ENCODE peak calls at places on chromosomes 12 and 14, in seven cellular contexts. One of them, this sample, is unnamed.

GRCh38 chr12:50720501-50720900 is 43.4 kb upstream of the ATF1 start:
- DNase-seq in foreskin keratinocyte: no peak
- DNase-seq in left ventricle myocardium inferior: no peak
- DNase-seq in heart left ventricle: no peak
- DNase-seq in IMR-90: no peak
- DNase-seq in A549: no peak
- DNase-seq in neural progenitor cell: no peak
- DNase-seq in this sample: no peak

GRCh38 chr12:55743131-55743921 is 404 bp downstream of the GDF11 start:
- DNase-seq in neural progenitor cell: peak; percentile 95
- DNase-seq in A549: peak; percentile 65
- DNase-seq in foreskin keratinocyte: no peak
- DNase-seq in heart left ventricle: peak; percentile 78
- DNase-seq in IMR-90: peak; percentile 68
- DNase-seq in left ventricle myocardium inferior: peak; percentile 45
- DNase-seq in this sample: no peak

GRCh38 chr14:85463512-85463911 is 66.4 kb upstream of the FLRT2 start:
- DNase-seq in left ventricle myocardium inferior: no peak
- DNase-seq in foreskin keratinocyte: peak; percentile 17
- DNase-seq in heart left ventricle: no peak
- DNase-seq in A549: no peak
- DNase-seq in neural progenitor cell: no peak
- DNase-seq in IMR-90: no peak
- DNase-seq in this sample: no peak

GRCh38 chr14:74642011-74642410 is 30.0 kb upstream of the LTBP2 start:
- DNase-seq in foreskin keratinocyte: no peak
- DNase-seq in A549: no peak
- DNase-seq in left ventricle myocardium inferior: peak; percentile 49
- DNase-seq in IMR-90: peak; percentile 75
- DNase-seq in neural progenitor cell: no peak
- DNase-seq in heart left ventricle: peak; percentile 69
- DNase-seq in this sample: no peak

GRCh38 chr12:51900323-51900889 is 6.9 kb upstream of the ACVRL1 start:
- DNase-seq in foreskin keratinocyte: no peak
- DNase-seq in left ventricle myocardium inferior: no peak
- DNase-seq in heart left ventricle: peak; percentile 48
- DNase-seq in A549: no peak
- DNase-seq in neural progenitor cell: no peak
- DNase-seq in IMR-90: no peak
- DNase-seq in this sample: no peak

GRCh38 chr12:104790296-104791125 is 167.6 kb downstream of the SLC41A2 start:
- DNase-seq in foreskin keratinocyte: no peak
- DNase-seq in IMR-90: peak; percentile 3
- DNase-seq in A549: peak; percentile 32
- DNase-seq in heart left ventricle: peak; percentile 78
- DNase-seq in left ventricle myocardium inferior: peak; percentile 47
- DNase-seq in neural progenitor cell: peak; percentile 72
- DNase-seq in this sample: no peak

GRCh38 chr12:95337176-95337575 is 119.6 kb downstream of the VEZT start:
- DNase-seq in foreskin keratinocyte: no peak
- DNase-seq in IMR-90: peak; percentile 12
- DNase-seq in neural progenitor cell: no peak
- DNase-seq in left ventricle myocardium inferior: no peak
- DNase-seq in A549: no peak
- DNase-seq in heart left ventricle: no peak
- DNase-seq in this sample: no peak

GRCh38 chr14:62081012-62081612 is 318.9 kb downstream of the SNAPC1 start:
- DNase-seq in A549: no peak
- DNase-seq in IMR-90: no peak
- DNase-seq in foreskin keratinocyte: no peak
- DNase-seq in heart left ventricle: no peak
- DNase-seq in neural progenitor cell: no peak
- DNase-seq in left ventricle myocardium inferior: no peak
- DNase-seq in this sample: no peak

GRCh38 chr12:56243731-56244181 is 13.9 kb downstream of the SLC39A5 start:
- DNase-seq in foreskin keratinocyte: no peak
- DNase-seq in IMR-90: no peak
- DNase-seq in left ventricle myocardium inferior: no peak
- DNase-seq in neural progenitor cell: no peak
- DNase-seq in A549: no peak
- DNase-seq in heart left ventricle: peak; percentile 37
- DNase-seq in this sample: no peak

GRCh38 chr14:52977798-52978197 is 26.9 kb upstream of the FERMT2 start:
- DNase-seq in foreskin keratinocyte: no peak
- DNase-seq in IMR-90: no peak
- DNase-seq in left ventricle myocardium inferior: no peak
- DNase-seq in A549: no peak
- DNase-seq in neural progenitor cell: no peak
- DNase-seq in heart left ventricle: no peak
- DNase-seq in this sample: no peak

GRCh38 chr12:63941879-63942278 is 97.4 kb downstream of the SRGAP1 start:
- DNase-seq in neural progenitor cell: no peak
- DNase-seq in heart left ventricle: no peak
- DNase-seq in foreskin keratinocyte: no peak
- DNase-seq in IMR-90: no peak
- DNase-seq in left ventricle myocardium inferior: no peak
- DNase-seq in A549: no peak
- DNase-seq in this sample: no peak

GRCh38 chr12:129788506-129788905 is 115.3 kb downstream of the TMEM132D start:
- DNase-seq in foreskin keratinocyte: no peak
- DNase-seq in neural progenitor cell: no peak
- DNase-seq in left ventricle myocardium inferior: no peak
- DNase-seq in heart left ventricle: no peak
- DNase-seq in IMR-90: no peak
- DNase-seq in A549: no peak
- DNase-seq in this sample: no peak

GRCh38 chr14:103576371-103577024 is 13.7 kb downstream of the COA8 start:
- DNase-seq in A549: peak; percentile 81
- DNase-seq in neural progenitor cell: peak; percentile 93
- DNase-seq in left ventricle myocardium inferior: peak; percentile 87
- DNase-seq in heart left ventricle: peak; percentile 88
- DNase-seq in IMR-90: peak; percentile 80
- DNase-seq in foreskin keratinocyte: peak; percentile 47
- DNase-seq in this sample: no peak

GRCh38 chr12:111404362-111405148 is 1.2 kb upstream of the SH2B3 start:
- DNase-seq in heart left ventricle: no peak
- DNase-seq in neural progenitor cell: peak; percentile 57
- DNase-seq in foreskin keratinocyte: no peak
- DNase-seq in IMR-90: no peak
- DNase-seq in left ventricle myocardium inferior: peak; percentile 38
- DNase-seq in A549: no peak
- DNase-seq in this sample: no peak

DNA sequence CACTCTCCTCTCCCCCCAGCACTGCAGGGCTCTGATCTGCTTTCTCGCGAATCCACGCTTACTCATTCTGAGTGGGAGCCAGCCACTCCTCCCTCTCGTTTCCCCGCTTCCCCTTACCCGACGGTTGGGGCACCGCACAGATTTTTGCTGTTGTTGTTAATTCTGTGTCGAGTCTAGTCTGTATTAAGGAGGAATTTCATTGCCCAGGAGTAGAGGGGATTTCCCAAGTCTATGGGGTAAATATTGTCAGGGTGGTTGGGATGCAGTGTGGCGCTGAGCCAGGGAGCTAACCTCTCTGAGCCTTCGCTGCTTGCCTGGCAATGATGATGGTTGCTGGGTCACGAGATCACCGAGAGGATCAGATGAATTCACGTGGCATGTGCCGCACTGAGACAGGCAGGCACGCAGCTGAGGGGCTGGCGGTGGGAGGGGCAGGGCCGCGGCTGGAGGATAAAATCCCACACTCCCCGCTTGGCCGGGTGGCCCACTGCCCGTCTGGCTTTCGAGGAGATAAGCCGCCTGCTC is 18.5 kb downstream of the NCOR2 start:
- DNase-seq in heart left ventricle: no peak
- DNase-seq in left ventricle myocardium inferior: no peak
- DNase-seq in A549: no peak
- DNase-seq in neural progenitor cell: no peak
- DNase-seq in foreskin keratinocyte: peak; percentile 53
- DNase-seq in IMR-90: peak; percentile 87
- DNase-seq in this sample: no peak
- H3K27ac ChIP-seq in heart left ventricle: no peak overlapping the region
- H3K27ac ChIP-seq in left ventricle myocardium inferior: peak overlapping the region; percentile 37
- H3K27ac ChIP-seq in A549: no peak overlapping the region
- H3K27ac ChIP-seq in neural progenitor cell: no peak overlapping the region
- H3K27ac ChIP-seq in foreskin keratinocyte: peak overlapping the region; percentile 60
- H3K27ac ChIP-seq in IMR-90: no peak overlapping the region
- H3K27ac ChIP-seq in this sample: no peak overlapping the region

GRCh38 chr12:5051913-5052312 is 8.2 kb downstream of the KCNA5 start:
- DNase-seq in left ventricle myocardium inferior: no peak
- DNase-seq in A549: no peak
- DNase-seq in heart left ventricle: no peak
- DNase-seq in IMR-90: no peak
- DNase-seq in foreskin keratinocyte: no peak
- DNase-seq in neural progenitor cell: no peak
- DNase-seq in this sample: no peak
- H3K27ac ChIP-seq in left ventricle myocardium inferior: no peak overlapping the region
- H3K27ac ChIP-seq in A549: no peak overlapping the region
- H3K27ac ChIP-seq in heart left ventricle: no peak overlapping the region
- H3K27ac ChIP-seq in IMR-90: no peak overlapping the region
- H3K27ac ChIP-seq in foreskin keratinocyte: no peak overlapping the region
- H3K27ac ChIP-seq in neural progenitor cell: no peak overlapping the region
- H3K27ac ChIP-seq in this sample: no peak overlapping the region

DNA sequence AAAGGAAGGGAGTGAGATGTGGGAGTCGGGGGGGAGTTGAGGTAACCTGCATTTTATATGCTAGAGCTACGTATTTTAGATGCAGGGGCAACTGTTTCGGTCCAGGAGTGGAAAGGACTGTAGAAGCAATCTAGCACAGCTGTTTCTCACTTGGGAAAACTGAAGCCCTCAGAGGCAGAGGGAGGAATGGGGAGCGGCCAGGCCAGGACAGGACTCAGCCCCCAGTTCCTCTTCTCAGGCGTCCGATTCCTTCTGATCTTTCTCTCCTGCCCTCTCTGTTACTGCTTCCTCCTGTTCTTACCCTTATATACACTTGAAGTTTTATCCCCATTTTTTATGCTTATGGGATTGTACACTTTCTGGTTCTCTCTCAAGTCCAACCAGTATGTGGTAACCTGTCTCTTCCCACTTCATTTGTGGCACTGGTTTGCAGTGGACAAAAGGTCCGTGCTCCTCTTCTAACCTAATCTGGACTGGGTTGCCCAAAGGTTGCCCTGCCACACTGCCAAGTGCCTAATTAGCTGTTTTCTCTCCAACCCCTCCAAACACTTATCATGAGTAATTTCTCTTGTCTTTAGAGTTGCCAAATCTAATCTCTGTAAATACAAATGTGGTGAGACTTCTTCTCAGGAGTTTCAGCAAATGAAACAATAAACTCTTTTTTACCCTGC is 16.2 kb downstream of the LPCAT3 start:
- DNase-seq in left ventricle myocardium inferior: no peak
- DNase-seq in A549: no peak
- DNase-seq in neural progenitor cell: no peak
- DNase-seq in foreskin keratinocyte: no peak
- DNase-seq in IMR-90: no peak
- DNase-seq in heart left ventricle: no peak
- DNase-seq in this sample: no peak
- H3K27ac ChIP-seq in left ventricle myocardium inferior: peak overlapping the region; percentile 64
- H3K27ac ChIP-seq in A549: no peak overlapping the region
- H3K27ac ChIP-seq in neural progenitor cell: no peak overlapping the region
- H3K27ac ChIP-seq in foreskin keratinocyte: no peak overlapping the region
- H3K27ac ChIP-seq in IMR-90: no peak overlapping the region
- H3K27ac ChIP-seq in heart left ventricle: no peak overlapping the region
- H3K27ac ChIP-seq in this sample: no peak overlapping the region

GRCh38 chr12:48816148-48816854 is 2.0 kb upstream of the CACNB3 start:
- DNase-seq in left ventricle myocardium inferior: no peak
- DNase-seq in foreskin keratinocyte: no peak
- DNase-seq in heart left ventricle: no peak
- DNase-seq in A549: no peak
- DNase-seq in IMR-90: no peak
- DNase-seq in neural progenitor cell: no peak
- DNase-seq in this sample: no peak

GRCh38 chr12:48814313-48815280 is 3.7 kb upstream of the CACNB3 start:
- DNase-seq in neural progenitor cell: peak; percentile 90
- DNase-seq in IMR-90: peak; percentile 75
- DNase-seq in A549: peak; percentile 87
- DNase-seq in left ventricle myocardium inferior: peak; percentile 84
- DNase-seq in heart left ventricle: peak; percentile 94
- DNase-seq in foreskin keratinocyte: peak; percentile 40
- DNase-seq in this sample: no peak

GRCh38 chr12:48817957-48818830 is at the start of gene CACNB3:
- DNase-seq in A549: peak; percentile 70
- DNase-seq in IMR-90: peak; percentile 43
- DNase-seq in left ventricle myocardium inferior: peak; percentile 78
- DNase-seq in heart left ventricle: peak; percentile 86
- DNase-seq in foreskin keratinocyte: no peak
- DNase-seq in neural progenitor cell: peak; percentile 92
- DNase-seq in this sample: no peak

GRCh38 chr12:48813464-48814312 is 4.6 kb upstream of the CACNB3 start:
- DNase-seq in left ventricle myocardium inferior: no peak
- DNase-seq in heart left ventricle: no peak
- DNase-seq in neural progenitor cell: peak; percentile 70
- DNase-seq in A549: no peak
- DNase-seq in IMR-90: peak; percentile 50
- DNase-seq in foreskin keratinocyte: no peak
- DNase-seq in this sample: no peak

GRCh38 chr12:48815281-48816110 is 2.8 kb upstream of the CACNB3 start:
- DNase-seq in neural progenitor cell: peak; percentile 89
- DNase-seq in IMR-90: peak; percentile 78
- DNase-seq in left ventricle myocardium inferior: peak; percentile 77
- DNase-seq in heart left ventricle: peak; percentile 85
- DNase-seq in A549: peak; percentile 69
- DNase-seq in foreskin keratinocyte: peak; percentile 69
- DNase-seq in this sample: no peak
- H3K27ac ChIP-seq in neural progenitor cell: no peak overlapping the region
- H3K27ac ChIP-seq in IMR-90: peak overlapping the region; percentile 97
- H3K27ac ChIP-seq in left ventricle myocardium inferior: peak overlapping the region; percentile 94
- H3K27ac ChIP-seq in heart left ventricle: peak overlapping the region; percentile 78
- H3K27ac ChIP-seq in A549: peak overlapping the region; percentile 95
- H3K27ac ChIP-seq in foreskin keratinocyte: peak overlapping the region; percentile 40
- H3K27ac ChIP-seq in this sample: peak overlapping the region; percentile 80

GRCh38 chr12:89098390-89099102 is 253.8 kb downstream of the DUSP6 start:
- DNase-seq in left ventricle myocardium inferior: peak; percentile 30
- DNase-seq in neural progenitor cell: peak; percentile 49
- DNase-seq in A549: no peak
- DNase-seq in IMR-90: peak; percentile 7
- DNase-seq in foreskin keratinocyte: no peak
- DNase-seq in heart left ventricle: no peak
- DNase-seq in this sample: no peak
- H3K27ac ChIP-seq in left ventricle myocardium inferior: no peak overlapping the region
- H3K27ac ChIP-seq in neural progenitor cell: no peak overlapping the region
- H3K27ac ChIP-seq in A549: no peak overlapping the region
- H3K27ac ChIP-seq in IMR-90: no peak overlapping the region
- H3K27ac ChIP-seq in foreskin keratinocyte: no peak overlapping the region
- H3K27ac ChIP-seq in heart left ventricle: no peak overlapping the region
- H3K27ac ChIP-seq in this sample: no peak overlapping the region

GRCh38 chr12:32507559-32508276 is 108.4 kb downstream of the FGD4 start:
- DNase-seq in neural progenitor cell: peak; percentile 25
- DNase-seq in IMR-90: no peak
- DNase-seq in heart left ventricle: no peak
- DNase-seq in A549: no peak
- DNase-seq in foreskin keratinocyte: no peak
- DNase-seq in left ventricle myocardium inferior: no peak
- DNase-seq in this sample: no peak
- H3K27ac ChIP-seq in neural progenitor cell: no peak overlapping the region
- H3K27ac ChIP-seq in IMR-90: no peak overlapping the region
- H3K27ac ChIP-seq in heart left ventricle: no peak overlapping the region
- H3K27ac ChIP-seq in A549: no peak overlapping the region
- H3K27ac ChIP-seq in foreskin keratinocyte: no peak overlapping the region
- H3K27ac ChIP-seq in left ventricle myocardium inferior: no peak overlapping the region
- H3K27ac ChIP-seq in this sample: no peak overlapping the region

GRCh38 chr12:70248916-70249315 is 5.7 kb downstream of the CNOT2 start:
- DNase-seq in heart left ventricle: no peak
- DNase-seq in foreskin keratinocyte: no peak
- DNase-seq in A549: no peak
- DNase-seq in left ventricle myocardium inferior: no peak
- DNase-seq in neural progenitor cell: no peak
- DNase-seq in IMR-90: no peak
- DNase-seq in this sample: no peak
- H3K27ac ChIP-seq in heart left ventricle: no peak overlapping the region
- H3K27ac ChIP-seq in foreskin keratinocyte: no peak overlapping the region
- H3K27ac ChIP-seq in A549: no peak overlapping the region
- H3K27ac ChIP-seq in left ventricle myocardium inferior: no peak overlapping the region
- H3K27ac ChIP-seq in neural progenitor cell: no peak overlapping the region
- H3K27ac ChIP-seq in IMR-90: no peak overlapping the region
- H3K27ac ChIP-seq in this sample: no peak overlapping the region

This sample was measured in epithelial cell of prostate.